ENCODE peak calls at places on chromosome 1, in eight cellular contexts. One of them, this sample, is unnamed.

GRCh38 chr1:97338347-97338746 is 582.5 kb downstream of the DPYD start:
- DNase-seq in sigmoid colon: no peak
- DNase-seq in endothelial cell of umbilical vein: no peak
- DNase-seq in AG04449: no peak
- DNase-seq in GM12865: no peak
- DNase-seq in A549: no peak
- DNase-seq in GM06990: no peak
- DNase-seq in cardiac muscle cell: no peak
- DNase-seq in this sample: no peak

GRCh38 chr1:194873328-194873923 is 1687.0 kb upstream of the B3GALT2 start:
- DNase-seq in GM12865: no peak
- DNase-seq in cardiac muscle cell: peak; percentile 6
- DNase-seq in endothelial cell of umbilical vein: no peak
- DNase-seq in A549: peak; percentile 53
- DNase-seq in AG04449: no peak
- DNase-seq in sigmoid colon: no peak
- DNase-seq in GM06990: no peak
- DNase-seq in this sample: no peak

GRCh38 chr1:85992756-85993155 is 163.8 kb downstream of the COL24A1 start:
- DNase-seq in GM06990: peak; percentile 47
- DNase-seq in cardiac muscle cell: peak; percentile 69
- DNase-seq in GM12865: peak; percentile 71
- DNase-seq in endothelial cell of umbilical vein: peak; percentile 49
- DNase-seq in A549: peak; percentile 0
- DNase-seq in AG04449: peak; percentile 42
- DNase-seq in sigmoid colon: no peak
- DNase-seq in this sample: peak; percentile 74

GRCh38 chr1:218660678-218661053 is 315.5 kb downstream of the TGFB2 start:
- DNase-seq in endothelial cell of umbilical vein: peak; percentile 91
- DNase-seq in GM12865: no peak
- DNase-seq in GM06990: no peak
- DNase-seq in sigmoid colon: no peak
- DNase-seq in AG04449: no peak
- DNase-seq in A549: peak; percentile 61
- DNase-seq in cardiac muscle cell: peak; percentile 64
- DNase-seq in this sample: peak; percentile 35

GRCh38 chr1:20731057-20731991 is 1.2 kb downstream of the SH2D5 start:
- DNase-seq in cardiac muscle cell: no peak
- DNase-seq in A549: no peak
- DNase-seq in AG04449: no peak
- DNase-seq in GM12865: no peak
- DNase-seq in GM06990: no peak
- DNase-seq in sigmoid colon: no peak
- DNase-seq in endothelial cell of umbilical vein: no peak
- DNase-seq in this sample: no peak

GRCh38 chr1:54255026-54255425 is 55.1 kb downstream of the MRPL37 start:
- DNase-seq in GM06990: no peak
- DNase-seq in sigmoid colon: no peak
- DNase-seq in GM12865: no peak
- DNase-seq in endothelial cell of umbilical vein: no peak
- DNase-seq in cardiac muscle cell: no peak
- DNase-seq in A549: no peak
- DNase-seq in AG04449: no peak
- DNase-seq in this sample: no peak

GRCh38 chr1:166980818-166981217 is 5.5 kb upstream of the ILDR2 start:
- DNase-seq in sigmoid colon: no peak
- DNase-seq in A549: no peak
- DNase-seq in endothelial cell of umbilical vein: no peak
- DNase-seq in GM06990: no peak
- DNase-seq in cardiac muscle cell: no peak
- DNase-seq in AG04449: no peak
- DNase-seq in GM12865: no peak
- DNase-seq in this sample: no peak

GRCh38 chr1:95407864-95408291 is 173.9 kb downstream of the RWDD3 start:
- DNase-seq in AG04449: no peak
- DNase-seq in sigmoid colon: no peak
- DNase-seq in endothelial cell of umbilical vein: no peak
- DNase-seq in A549: no peak
- DNase-seq in GM06990: no peak
- DNase-seq in GM12865: no peak
- DNase-seq in cardiac muscle cell: no peak
- DNase-seq in this sample: no peak

GRCh38 chr1:18005238-18005637 is 102.4 kb upstream of the IGSF21 start:
- DNase-seq in cardiac muscle cell: no peak
- DNase-seq in GM06990: no peak
- DNase-seq in endothelial cell of umbilical vein: no peak
- DNase-seq in A549: no peak
- DNase-seq in AG04449: no peak
- DNase-seq in GM12865: no peak
- DNase-seq in sigmoid colon: no peak
- DNase-seq in this sample: no peak

GRCh38 chr1:8396912-8397406 is 79.0 kb downstream of the SLC45A1 start:
- DNase-seq in cardiac muscle cell: peak; percentile 96
- DNase-seq in GM06990: peak; percentile 52
- DNase-seq in endothelial cell of umbilical vein: peak; percentile 71
- DNase-seq in AG04449: peak; percentile 99
- DNase-seq in A549: peak; percentile 67
- DNase-seq in sigmoid colon: peak; percentile 89
- DNase-seq in GM12865: peak; percentile 69
- DNase-seq in this sample: peak; percentile 94

GRCh38 chr1:156082111-156083091 is at the start of gene MEX3A:
- DNase-seq in A549: peak; percentile 59
- DNase-seq in sigmoid colon: peak; percentile 88
- DNase-seq in cardiac muscle cell: peak; percentile 81
- DNase-seq in GM12865: peak; percentile 58
- DNase-seq in AG04449: no peak
- DNase-seq in GM06990: peak; percentile 79
- DNase-seq in endothelial cell of umbilical vein: peak; percentile 87
- DNase-seq in this sample: no peak

GRCh38 chr1:156080598-156081173 is 1.6 kb downstream of the MEX3A start:
- DNase-seq in sigmoid colon: no peak
- DNase-seq in A549: no peak
- DNase-seq in endothelial cell of umbilical vein: no peak
- DNase-seq in GM12865: no peak
- DNase-seq in AG04449: no peak
- DNase-seq in GM06990: no peak
- DNase-seq in cardiac muscle cell: no peak
- DNase-seq in this sample: no peak

GRCh38 chr1:156083800-156084790 is 1.8 kb upstream of the MEX3A start:
- DNase-seq in GM12865: no peak
- DNase-seq in endothelial cell of umbilical vein: no peak
- DNase-seq in sigmoid colon: no peak
- DNase-seq in A549: no peak
- DNase-seq in AG04449: no peak
- DNase-seq in cardiac muscle cell: no peak
- DNase-seq in GM06990: no peak
- DNase-seq in this sample: no peak

GRCh38 chr1:156079762-156080597 is 2.3 kb downstream of the MEX3A start:
- DNase-seq in endothelial cell of umbilical vein: no peak
- DNase-seq in sigmoid colon: no peak
- DNase-seq in cardiac muscle cell: no peak
- DNase-seq in AG04449: no peak
- DNase-seq in A549: no peak
- DNase-seq in GM12865: no peak
- DNase-seq in GM06990: no peak
- DNase-seq in this sample: no peak

GRCh38 chr1:156081174-156082110 is 823 bp downstream of the MEX3A start:
- DNase-seq in GM06990: no peak
- DNase-seq in GM12865: no peak
- DNase-seq in A549: no peak
- DNase-seq in sigmoid colon: no peak
- DNase-seq in AG04449: no peak
- DNase-seq in endothelial cell of umbilical vein: peak; percentile 37
- DNase-seq in cardiac muscle cell: peak; percentile 23
- DNase-seq in this sample: no peak
- H3K4me3 ChIP-seq in GM06990: peak overlapping the region; percentile 76
- H3K4me3 ChIP-seq in GM12865: peak overlapping the region; percentile 76
- H3K4me3 ChIP-seq in A549: peak overlapping the region; percentile 83
- H3K4me3 ChIP-seq in sigmoid colon: peak overlapping the region; percentile 86
- H3K4me3 ChIP-seq in AG04449: peak overlapping the region; percentile 80
- H3K4me3 ChIP-seq in endothelial cell of umbilical vein: peak overlapping the region; percentile 91
- H3K4me3 ChIP-seq in cardiac muscle cell: peak overlapping the region; percentile 99
- H3K4me3 ChIP-seq in this sample: peak overlapping the region; percentile 64

GRCh38 chr1:112508242-112509004 is at the start of gene WNT2B:
- DNase-seq in cardiac muscle cell: no peak
- DNase-seq in GM12865: peak; percentile 39
- DNase-seq in A549: no peak
- DNase-seq in endothelial cell of umbilical vein: peak; percentile 12
- DNase-seq in GM06990: peak; percentile 54
- DNase-seq in sigmoid colon: no peak
- DNase-seq in AG04449: no peak
- DNase-seq in this sample: no peak
- H3K4me3 ChIP-seq in cardiac muscle cell: peak within 1 kb of the TSS; percentile 35
- H3K4me3 ChIP-seq in GM12865: peak within 1 kb of the TSS; percentile 55
- H3K4me3 ChIP-seq in A549: peak within 1 kb of the TSS; percentile 76
- H3K4me3 ChIP-seq in endothelial cell of umbilical vein: peak within 1 kb of the TSS; percentile 3
- H3K4me3 ChIP-seq in GM06990: peak within 1 kb of the TSS; percentile 52
- H3K4me3 ChIP-seq in sigmoid colon: peak within 1 kb of the TSS; percentile 17
- H3K4me3 ChIP-seq in AG04449: peak within 1 kb of the TSS; percentile 67
- H3K4me3 ChIP-seq in this sample: peak within 1 kb of the TSS; percentile 46

DNA sequence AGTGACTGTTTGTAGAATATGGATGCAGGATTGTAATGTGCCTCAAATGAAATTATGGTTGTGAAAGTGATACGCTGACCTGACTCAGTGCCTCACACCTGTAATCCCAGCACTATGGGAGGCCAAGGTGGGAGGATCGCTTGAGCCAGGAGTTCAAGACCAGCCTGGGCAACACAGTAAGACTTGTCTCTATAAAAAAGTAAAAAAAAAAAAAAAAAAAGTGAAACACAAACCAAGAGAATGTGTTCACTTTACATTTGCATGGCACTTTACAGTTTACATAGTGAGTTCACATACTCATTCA is 2.0 kb downstream of the CAPN2 start:
- DNase-seq in AG04449: no peak
- DNase-seq in A549: no peak
- DNase-seq in endothelial cell of umbilical vein: no peak
- DNase-seq in cardiac muscle cell: no peak
- DNase-seq in sigmoid colon: no peak
- DNase-seq in GM12865: no peak
- DNase-seq in GM06990: no peak
- DNase-seq in this sample: no peak
- H3K4me3 ChIP-seq in AG04449: peak overlapping the region; percentile 95
- H3K4me3 ChIP-seq in A549: peak overlapping the region; percentile 88
- H3K4me3 ChIP-seq in endothelial cell of umbilical vein: peak overlapping the region; percentile 90
- H3K4me3 ChIP-seq in cardiac muscle cell: no peak overlapping the region
- H3K4me3 ChIP-seq in sigmoid colon: no peak overlapping the region
- H3K4me3 ChIP-seq in GM12865: peak overlapping the region; percentile 63
- H3K4me3 ChIP-seq in GM06990: peak overlapping the region; percentile 89
- H3K4me3 ChIP-seq in this sample: peak overlapping the region; percentile 82

GRCh38 chr1:181091322-181092040 is 3.0 kb downstream of the IER5 start:
- DNase-seq in GM12865: no peak
- DNase-seq in cardiac muscle cell: no peak
- DNase-seq in GM06990: no peak
- DNase-seq in sigmoid colon: no peak
- DNase-seq in endothelial cell of umbilical vein: no peak
- DNase-seq in A549: no peak
- DNase-seq in AG04449: no peak
- DNase-seq in this sample: no peak
- H3K4me3 ChIP-seq in GM12865: peak overlapping the region; percentile 94
- H3K4me3 ChIP-seq in cardiac muscle cell: no peak overlapping the region
- H3K4me3 ChIP-seq in GM06990: peak overlapping the region; percentile 95
- H3K4me3 ChIP-seq in sigmoid colon: no peak overlapping the region
- H3K4me3 ChIP-seq in endothelial cell of umbilical vein: peak overlapping the region; percentile 51
- H3K4me3 ChIP-seq in A549: peak overlapping the region; percentile 91
- H3K4me3 ChIP-seq in AG04449: peak overlapping the region; percentile 90
- H3K4me3 ChIP-seq in this sample: peak overlapping the region; percentile 84

GRCh38 chr1:235011064-235011598 is 117.5 kb downstream of the TOMM20 start:
- DNase-seq in GM06990: peak; percentile 87
- DNase-seq in endothelial cell of umbilical vein: no peak
- DNase-seq in A549: no peak
- DNase-seq in GM12865: peak; percentile 94
- DNase-seq in cardiac muscle cell: no peak
- DNase-seq in AG04449: no peak
- DNase-seq in sigmoid colon: no peak
- DNase-seq in this sample: no peak
- H3K4me3 ChIP-seq in GM06990: no peak overlapping the region
- H3K4me3 ChIP-seq in endothelial cell of umbilical vein: no peak overlapping the region
- H3K4me3 ChIP-seq in A549: no peak overlapping the region
- H3K4me3 ChIP-seq in GM12865: peak overlapping the region; percentile 38
- H3K4me3 ChIP-seq in cardiac muscle cell: no peak overlapping the region
- H3K4me3 ChIP-seq in AG04449: no peak overlapping the region
- H3K4me3 ChIP-seq in sigmoid colon: no peak overlapping the region
- H3K4me3 ChIP-seq in this sample: no peak overlapping the region

DNA sequence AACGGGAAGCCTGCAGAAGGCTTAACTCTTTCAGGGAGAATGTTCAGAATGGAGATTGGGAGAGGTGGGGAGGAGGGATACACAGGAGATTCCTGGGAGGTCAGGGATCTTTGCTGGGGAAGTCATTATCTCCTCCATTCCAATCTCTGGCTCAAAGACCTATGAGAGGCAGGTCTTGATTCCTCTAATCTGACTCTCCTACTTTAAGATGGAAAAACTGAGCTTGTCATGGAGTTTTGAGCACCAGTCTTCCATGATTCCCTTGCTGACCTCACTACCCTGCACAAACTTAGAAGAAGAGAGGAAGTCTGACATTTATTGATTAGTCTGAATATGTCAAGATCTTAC is 41.5 kb upstream of the SYNC start:
- DNase-seq in sigmoid colon: no peak
- DNase-seq in A549: no peak
- DNase-seq in cardiac muscle cell: no peak
- DNase-seq in AG04449: no peak
- DNase-seq in endothelial cell of umbilical vein: no peak
- DNase-seq in GM12865: no peak
- DNase-seq in GM06990: no peak
- DNase-seq in this sample: no peak
- H3K4me3 ChIP-seq in sigmoid colon: no peak overlapping the region
- H3K4me3 ChIP-seq in A549: no peak overlapping the region
- H3K4me3 ChIP-seq in cardiac muscle cell: no peak overlapping the region
- H3K4me3 ChIP-seq in AG04449: no peak overlapping the region
- H3K4me3 ChIP-seq in endothelial cell of umbilical vein: no peak overlapping the region
- H3K4me3 ChIP-seq in GM12865: no peak overlapping the region
- H3K4me3 ChIP-seq in GM06990: no peak overlapping the region
- H3K4me3 ChIP-seq in this sample: no peak overlapping the region

GRCh38 chr1:25022361-25023189 is 92.5 kb upstream of the RUNX3 start:
- DNase-seq in cardiac muscle cell: peak; percentile 89
- DNase-seq in GM06990: peak; percentile 98
- DNase-seq in AG04449: peak; percentile 94
- DNase-seq in sigmoid colon: peak; percentile 83
- DNase-seq in endothelial cell of umbilical vein: no peak
- DNase-seq in A549: peak; percentile 76
- DNase-seq in GM12865: peak; percentile 99
- DNase-seq in this sample: peak; percentile 87

GRCh38 chr1:25023190-25023578 is 93.1 kb upstream of the RUNX3 start:
- DNase-seq in sigmoid colon: no peak
- DNase-seq in endothelial cell of umbilical vein: no peak
- DNase-seq in cardiac muscle cell: no peak
- DNase-seq in AG04449: no peak
- DNase-seq in GM12865: no peak
- DNase-seq in A549: no peak
- DNase-seq in GM06990: no peak
- DNase-seq in this sample: no peak

GRCh38 chr1:25020173-25020840 is 90.2 kb upstream of the RUNX3 start:
- DNase-seq in AG04449: no peak
- DNase-seq in GM06990: no peak
- DNase-seq in cardiac muscle cell: no peak
- DNase-seq in A549: no peak
- DNase-seq in sigmoid colon: no peak
- DNase-seq in GM12865: no peak
- DNase-seq in endothelial cell of umbilical vein: no peak
- DNase-seq in this sample: no peak

GRCh38 chr1:25020851-25021585 is 90.9 kb upstream of the RUNX3 start:
- DNase-seq in A549: no peak
- DNase-seq in sigmoid colon: no peak
- DNase-seq in GM06990: peak; percentile 38
- DNase-seq in GM12865: no peak
- DNase-seq in cardiac muscle cell: no peak
- DNase-seq in AG04449: no peak
- DNase-seq in endothelial cell of umbilical vein: no peak
- DNase-seq in this sample: no peak

GRCh38 chr1:25021586-25022215 is 91.6 kb upstream of the RUNX3 start:
- DNase-seq in GM12865: peak; percentile 40
- DNase-seq in cardiac muscle cell: no peak
- DNase-seq in AG04449: no peak
- DNase-seq in GM06990: peak; percentile 39
- DNase-seq in endothelial cell of umbilical vein: no peak
- DNase-seq in A549: no peak
- DNase-seq in sigmoid colon: no peak
- DNase-seq in this sample: no peak
- H3K4me3 ChIP-seq in GM12865: peak overlapping the region; percentile 51
- H3K4me3 ChIP-seq in cardiac muscle cell: no peak overlapping the region
- H3K4me3 ChIP-seq in AG04449: no peak overlapping the region
- H3K4me3 ChIP-seq in GM06990: no peak overlapping the region
- H3K4me3 ChIP-seq in endothelial cell of umbilical vein: no peak overlapping the region
- H3K4me3 ChIP-seq in A549: no peak overlapping the region
- H3K4me3 ChIP-seq in sigmoid colon: no peak overlapping the region
- H3K4me3 ChIP-seq in this sample: no peak overlapping the region

This sample was measured in BJ.